ENCODE peak calls at places on chromosome 5, in four cellular contexts. H is foreskin fibroblast, F is cardiac fibroblast, N is WERI-Rb-1. G is an unnamed sample.

GRCh38 chr5:139655727-139656271 is 7.7 kb downstream of the CXXC5 start:
- DNase-seq in N (no peak), H (peak; percentile 82), F (peak; percentile 63), G (no peak)

GRCh38 chr5:58135571-58136335 is 324.1 kb downstream of the PLK2 start:
- DNase-seq in H (peak; percentile 88), N (no peak), F (no peak), G (no peak)

GRCh38 chr5:172104021-172104420 is 84.0 kb downstream of the STK10 start:
- DNase-seq in H (no peak), F (no peak), N (no peak), G (no peak)

GRCh38 chr5:154086123-154086522 is 47.4 kb downstream of the MFAP3 start:
- DNase-seq in H (no peak), N (peak; percentile 12), F (no peak), G (no peak)

GRCh38 chr5:87539839-87540238 is 127.1 kb upstream of the CCNH start:
- DNase-seq in H (no peak), F (no peak), N (no peak), G (no peak)

GRCh38 chr5:135026645-135027317 is 7.2 kb downstream of the PITX1 start:
- DNase-seq in F (no peak), H (no peak), N (no peak), G (no peak)

GRCh38 chr5:127650022-127650421 is 1.1 kb downstream of the CTXN3 start:
- DNase-seq in H (peak; percentile 19), F (peak; percentile 62), N (no peak), G (no peak)

GRCh38 chr5:58149345-58149744 is 310.5 kb downstream of the PLK2 start:
- DNase-seq in N (no peak), F (no peak), H (peak; percentile 38), G (no peak)

GRCh38 chr5:19855453-19855852 is 132.5 kb downstream of the CDH18 start:
- DNase-seq in N (no peak), H (no peak), F (no peak), G (no peak)

GRCh38 chr5:147307170-147307569 is 72.3 kb downstream of the STK32A start:
- DNase-seq in F (no peak), H (no peak), N (no peak), G (no peak)
- TF ChIP-seq CTCF in F (no peak), H (no peak), N (no peak), G (no peak)

GRCh38 chr5:151630088-151630487 is 39.0 kb upstream of the FAT2 start:
- DNase-seq in N (no peak), F (no peak), H (peak; percentile 28), G (no peak)
- TF ChIP-seq CTCF in N (no peak), F (no peak), H (no peak), G (no peak)

GRCh38 chr5:174811438-174811837 is 87.1 kb downstream of the MSX2 start:
- DNase-seq in H (no peak), F (no peak), N (no peak), G (no peak)

GRCh38 chr5:174817610-174818009 is 93.2 kb downstream of the MSX2 start:
- DNase-seq in N (no peak), H (no peak), F (no peak), G (no peak)

GRCh38 chr5:174818430-174818829 is 94.0 kb downstream of the MSX2 start:
- DNase-seq in F (no peak), H (no peak), N (no peak), G (no peak)

DNA sequence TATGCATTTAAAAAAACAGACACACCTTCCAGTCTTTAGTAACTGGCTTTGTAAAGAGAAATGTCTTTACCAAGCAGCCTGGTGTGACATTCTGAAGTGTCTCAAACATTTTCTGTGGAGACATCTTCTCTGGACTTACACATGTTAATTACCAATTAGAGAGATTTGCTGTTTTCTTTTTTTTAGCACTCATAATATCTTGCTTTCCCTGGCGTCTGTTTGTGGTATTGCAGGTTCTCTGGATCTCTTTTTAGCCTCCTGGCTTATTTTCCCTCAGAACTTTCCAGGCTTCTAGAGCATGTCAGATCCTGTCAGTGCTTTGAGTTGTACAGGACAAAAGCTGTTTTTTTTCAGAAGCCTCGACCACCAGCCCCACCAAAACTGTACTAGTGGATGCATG is 92.5 kb downstream of the MSX2 start:
- DNase-seq in F (no peak), N (no peak), H (no peak), G (no peak)
- TF ChIP-seq CTCF in F (peak; percentile 29), N (peak; percentile 10), H (peak; percentile 26), G (peak; percentile 16)

GRCh38 chr5:31661257-31661656 is 22.3 kb downstream of the PDZD2 start:
- DNase-seq in F (no peak), N (no peak), H (no peak), G (no peak)

GRCh38 chr5:31663519-31663918 is 24.6 kb downstream of the PDZD2 start:
- DNase-seq in F (peak; percentile 20), N (no peak), H (no peak), G (no peak)

DNA sequence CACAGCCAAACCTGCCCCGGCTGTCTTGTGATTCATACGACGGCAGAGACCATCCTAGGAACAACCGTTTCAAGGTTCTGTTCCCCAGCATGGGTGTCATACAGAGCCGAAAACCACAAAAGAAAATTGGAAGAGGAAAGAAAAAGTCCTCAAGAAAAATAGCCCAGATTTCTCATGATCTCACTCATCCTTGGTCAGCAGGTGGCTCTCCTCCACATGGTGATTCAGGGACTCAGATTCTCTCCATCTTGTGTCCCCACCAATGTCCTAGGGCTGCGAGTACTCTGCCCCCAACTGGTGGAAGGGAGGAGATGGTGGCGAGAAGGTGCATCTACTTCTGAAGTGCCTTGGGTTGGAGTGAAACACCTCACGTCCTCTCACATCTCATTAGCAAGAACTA is 25.6 kb downstream of the PDZD2 start:
- DNase-seq in N (peak; percentile 81), F (peak; percentile 6), H (peak; percentile 6), G (peak; percentile 35)
- TF ChIP-seq CTCF in N (peak; percentile 87), F (no peak), H (no peak), G (peak; percentile 33)

GRCh38 chr5:99059685-99060084 is 130.9 kb upstream of the CHD1 start:
- DNase-seq in N (no peak), F (no peak), H (no peak), G (no peak)

GRCh38 chr5:99063737-99064136 is 134.9 kb upstream of the CHD1 start:
- DNase-seq in N (no peak), F (no peak), H (peak; percentile 11), G (no peak)

GRCh38 chr5:99061711-99062110 is 132.9 kb upstream of the CHD1 start:
- DNase-seq in N (no peak), F (no peak), H (peak; percentile 83), G (no peak)

GRCh38 chr5:99060306-99061261 is 131.8 kb upstream of the CHD1 start:
- DNase-seq in N (peak; percentile 75), H (peak; percentile 86), F (peak; percentile 76), G (peak; percentile 59)

GRCh38 chr5:99061299-99061698 is 132.5 kb upstream of the CHD1 start:
- DNase-seq in H (no peak), N (no peak), F (no peak), G (no peak)
- TF ChIP-seq CTCF in H (no peak), N (no peak), F (no peak), G (no peak)

GRCh38 chr5:173396311-173396993 is 68.2 kb upstream of the STC2 start:
- DNase-seq in F (peak; percentile 7), H (peak; percentile 37), N (peak; percentile 19), G (no peak)
- TF ChIP-seq CTCF in F (peak; percentile 17), H (no peak), N (peak; percentile 42), G (no peak)

DNA sequence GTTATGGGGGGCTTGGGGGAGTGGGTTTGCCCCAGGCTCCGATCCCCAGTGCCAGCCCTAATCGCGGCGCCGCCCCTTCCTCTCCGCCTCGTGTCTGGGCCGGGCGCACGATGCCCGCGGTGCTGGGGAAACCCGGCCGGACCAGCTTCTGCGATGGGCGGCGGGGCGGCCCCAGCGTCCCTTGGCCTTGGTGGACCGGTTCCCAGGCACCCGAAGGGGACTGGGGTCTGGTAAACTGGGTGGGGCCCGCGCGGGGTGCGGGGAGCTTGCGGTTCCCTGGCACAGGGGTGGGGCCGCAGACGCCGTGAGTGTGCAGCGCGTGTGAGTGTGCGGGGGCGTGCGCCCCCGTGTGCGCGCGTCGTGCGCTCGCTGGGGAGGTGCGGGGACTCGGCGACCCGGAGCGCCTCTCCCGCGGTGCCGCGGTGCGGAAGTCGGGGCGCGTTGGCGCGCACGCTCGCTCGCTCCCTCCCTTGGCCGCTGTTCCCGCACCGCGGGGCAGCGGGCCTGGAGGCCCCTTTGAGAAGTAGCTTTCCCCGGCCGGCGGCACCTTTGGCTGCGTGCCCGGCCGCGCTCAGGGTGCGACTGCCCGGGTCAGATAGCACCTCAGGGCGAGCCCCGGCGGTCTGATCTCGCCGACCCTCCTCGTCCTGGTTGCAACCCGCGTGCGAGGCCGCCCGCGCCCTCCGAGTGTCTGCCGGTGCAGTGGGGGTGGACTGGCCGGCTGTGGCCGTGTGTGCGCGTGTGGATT is 568 bp downstream of the MACIR start:
- DNase-seq in F (peak; percentile 40), N (peak; percentile 62), H (peak; percentile 70), G (peak; percentile 59)
- TF ChIP-seq CTCF in F (no peak), N (no peak), H (no peak), G (peak; percentile 8)

GRCh38 chr5:35345222-35345621 is 114.9 kb upstream of the PRLR start:
- DNase-seq in N (no peak), F (peak; percentile 16), H (no peak), G (no peak)
- TF ChIP-seq CTCF in N (no peak), F (no peak), H (peak; percentile 10), G (peak; percentile 18)

DNA sequence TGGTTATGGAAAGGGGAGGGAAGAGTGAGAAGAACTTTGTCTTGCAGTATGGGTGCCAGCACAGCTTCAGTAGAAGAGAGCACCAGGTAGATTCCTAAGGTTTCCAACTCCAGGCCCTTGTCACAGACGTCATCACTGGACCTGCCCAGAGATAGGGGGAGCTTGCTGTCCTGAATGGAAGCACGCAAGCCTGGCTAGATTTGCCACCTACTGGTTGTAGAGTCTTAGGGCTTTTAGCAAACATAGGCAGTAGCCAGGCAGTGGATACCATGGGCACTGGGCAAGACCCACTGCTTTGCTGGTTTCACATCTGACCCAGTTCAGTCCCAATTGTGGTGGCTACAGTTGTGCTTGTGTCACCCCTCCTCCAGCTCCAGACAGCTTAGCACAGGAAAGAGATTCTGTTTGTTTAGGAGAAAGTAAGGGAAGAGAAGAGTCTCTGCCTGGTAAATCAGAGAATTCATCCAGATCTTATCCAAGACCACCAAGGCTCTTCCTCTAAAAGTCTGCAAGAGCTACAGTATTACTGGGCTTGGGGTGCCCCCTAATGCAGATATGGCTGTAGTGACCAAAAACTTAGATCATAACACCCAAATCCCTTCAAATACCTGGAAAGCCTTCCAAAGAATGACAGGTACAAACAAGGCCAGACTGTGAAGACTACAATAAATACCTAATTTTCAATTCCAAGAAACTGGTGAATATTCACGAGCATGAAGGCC is 158.9 kb downstream of the HINT1 start:
- DNase-seq in H (peak; percentile 10), F (no peak), N (no peak), G (no peak)
- TF ChIP-seq CTCF in H (peak; percentile 2), F (no peak), N (peak; percentile 12), G (peak; percentile 5)

G was measured in GM13977.